ENCODE peak calls at places on chromosomes 6 and 20, in six cellular contexts. A, E, O, C, K and G are unnamed samples.

GRCh38 chr6:14997507-14997906 is 248.4 kb upstream of the JARID2 start:
- DNase-seq in A (no peak), E (no peak), O (no peak), C (no peak), K (no peak), G (no peak)

GRCh38 chr6:67068781-67069180 is 1361.8 kb upstream of the EYS start:
- DNase-seq in A (no peak), E (no peak), O (no peak), C (no peak), K (no peak), G (peak)

GRCh38 chr6:17281497-17282481 is 628 bp downstream of the RBM24 start:
- DNase-seq in A (no peak), E (peak), O (peak), C (no peak), K (peak), G (peak)

GRCh38 chr6:128515550-128516513 is 4.6 kb downstream of the PTPRK start:
- DNase-seq in A (no peak), E (peak), O (no peak), C (no peak), K (no peak), G (no peak)

GRCh38 chr6:108117427-108118358 is 43.2 kb upstream of the OSTM1 start:
- DNase-seq in A (peak), E (peak), O (peak), C (no peak), K (peak), G (peak)

GRCh38 chr6:36979343-36979742 is 6.7 kb downstream of the MTCH1 start:
- DNase-seq in A (no peak), E (peak), O (no peak), C (no peak), K (no peak), G (peak)

GRCh38 chr20:32516985-32517873 is 67.9 kb downstream of the NOL4L start:
- DNase-seq in A (no peak), E (peak), O (peak), C (no peak), K (no peak), G (peak)

GRCh38 chr6:4914412-4915159 is 89.3 kb downstream of the RPP40 start:
- DNase-seq in A (no peak), E (peak), O (no peak), C (no peak), K (peak), G (no peak)

GRCh38 chr20:51272392-51272791 is 249.5 kb upstream of the KCNG1 start:
- DNase-seq in A (no peak), E (peak), O (no peak), C (no peak), K (no peak), G (no peak)

GRCh38 chr6:17354700-17355403 is 38.5 kb upstream of the CAP2 start:
- DNase-seq in A (no peak), E (no peak), O (no peak), C (no peak), K (no peak), G (no peak)

GRCh38 chr20:18853946-18854646 is 40.5 kb downstream of the SCP2D1 start:
- DNase-seq in A (no peak), E (no peak), O (no peak), C (no peak), K (no peak), G (no peak)

GRCh38 chr6:131177996-131178395 is 42.7 kb downstream of the AKAP7 start:
- DNase-seq in A (no peak), E (no peak), O (no peak), C (no peak), K (no peak), G (no peak)

GRCh38 chr6:166957087-166957804 is 896 bp upstream of the RNASET2 start:
- DNase-seq in A (no peak), E (no peak), O (peak), C (peak), K (peak), G (peak)

GRCh38 chr6:124795879-124796838 is 166.1 kb upstream of the RNF217 start:
- DNase-seq in A (no peak), E (peak), O (peak), C (peak), K (no peak), G (peak)

GRCh38 chr6:26383624-26384417 is 913 bp downstream of the BTN2A2 start:
- DNase-seq in A (no peak), E (peak), O (peak), C (peak), K (peak), G (no peak)

GRCh38 chr6:74087898-74088297 is 391.9 kb downstream of the CD109 start:
- DNase-seq in A (no peak), E (peak), O (peak), C (no peak), K (no peak), G (no peak)

GRCh38 chr20:60066438-60066823 is 108.2 kb downstream of the CDH26 start:
- DNase-seq in A (no peak), E (no peak), O (no peak), C (no peak), K (no peak), G (no peak)

GRCh38 chr20:31740208-31740607 is 1.1 kb downstream of the TPX2 start:
- DNase-seq in A (no peak), E (peak), O (no peak), C (no peak), K (peak), G (no peak)